ENCODE peak calls at places on chromosome 16, in seven cellular contexts. N is stimulated activated CD8-positive, alpha-beta memory T cell treated with anti-CD3 and anti-CD28 coated beads, Interleukin-2, amount 100 ng/mL, for 48 hours; F is mesenchymal stem cell; Y is Right ventricle myocardium superior; J is fibroblast of the conjunctiva; X is neural progenitor cell; L is C1 segment of cervical spinal cord. B is an unnamed sample.

GRCh38 chr16:51490866-51491265 is 339.8 kb upstream of the SALL1 start:
- DNase-seq in N (no peak), L (no peak), X (no peak), J (no peak), F (peak; percentile 5), Y (no peak), B (no peak)

GRCh38 chr16:2799852-2800226 is 1.6 kb downstream of the PRSS41 start:
- DNase-seq in N (no peak), X (no peak), L (no peak), Y (no peak), J (no peak), F (peak; percentile 35), B (peak; percentile 32)

GRCh38 chr16:3514621-3515020 is 13.8 kb downstream of the CLUAP1 start:
- DNase-seq in L (no peak), J (peak; percentile 23), N (no peak), Y (no peak), F (peak; percentile 54), X (no peak), B (no peak)

GRCh38 chr16:19265531-19265930 is 20.0 kb upstream of the CLEC19A start:
- DNase-seq in N (no peak), Y (no peak), J (no peak), L (no peak), F (no peak), X (peak; percentile 25), B (peak; percentile 34)

GRCh38 chr16:57863434-57864160 is 61.3 kb upstream of the KIFC3 start:
- DNase-seq in J (peak; percentile 67), X (peak; percentile 70), N (no peak), L (no peak), Y (peak; percentile 71), F (peak; percentile 79), B (peak; percentile 65)

GRCh38 chr16:49474741-49475140 is 101.1 kb downstream of the C16orf78 start:
- DNase-seq in X (no peak), N (no peak), L (no peak), F (no peak), J (no peak), Y (no peak), B (peak; percentile 34)

GRCh38 chr16:86946981-86947380 is 368.6 kb downstream of the FOXL1 start:
- DNase-seq in F (no peak), Y (no peak), L (no peak), X (no peak), N (no peak), J (no peak), B (no peak)

GRCh38 chr16:67181346-67181745 is 2.4 kb downstream of the MATCAP1 start:
- DNase-seq in F (peak; percentile 85), N (no peak), X (no peak), J (peak; percentile 67), Y (no peak), L (peak; percentile 66), B (no peak)

GRCh38 chr16:4512473-4512872 is 26.1 kb downstream of the CDIP1 start:
- DNase-seq in J (no peak), N (no peak), L (no peak), Y (no peak), F (no peak), X (no peak), B (no peak)

GRCh38 chr16:74298104-74298503 is 1.5 kb downstream of the PSMD7 start:
- DNase-seq in J (no peak), X (no peak), N (no peak), Y (no peak), F (no peak), L (no peak), B (no peak)

GRCh38 chr16:57372372-57373116 is at the start of gene CX3CL1:
- DNase-seq in J (no peak), L (peak; percentile 14), F (peak; percentile 62), Y (peak; percentile 67), X (peak; percentile 93), N (no peak), B (peak; percentile 75)

GRCh38 chr16:74999208-74999682 is 421 bp downstream of the ZNRF1 start:
- DNase-seq in Y (peak; percentile 58), X (no peak), F (peak; percentile 24), J (no peak), L (peak; percentile 24), N (peak; percentile 7), B (peak; percentile 45)